ENCODE peak calls at places on chromosome 21, in six cellular contexts. K is RKO, B is AG08396, V is T follicular helper cell, E is adrenal gland, Z is HT1080. U is an unnamed sample.

GRCh38 chr21:43917515-43918384 is 52.7 kb downstream of the AGPAT3 start:
- DNase-seq in B (no peak), K (no peak), Z (no peak), E (no peak), V (no peak), U (no peak)

GRCh38 chr21:42028754-42029385 is 18.7 kb upstream of the ZBTB21 start:
- DNase-seq in E (no peak), V (no peak), Z (no peak), K (no peak), B (no peak), U (no peak)

GRCh38 chr21:36699026-36699545 is at the start of gene SIM2:
- DNase-seq in B (no peak), V (no peak), K (peak), E (peak), Z (peak), U (no peak)

GRCh38 chr21:42923553-42924432 is 1.6 kb downstream of the ERVH48-1 start:
- DNase-seq in K (peak), V (peak), E (peak), Z (peak), B (peak), U (peak)

GRCh38 chr21:46066843-46067331 is 31.0 kb upstream of the COL6A2 start:
- DNase-seq in V (no peak), B (peak), E (peak), Z (no peak), K (no peak), U (no peak)

GRCh38 chr21:41024341-41025056 is 143.5 kb upstream of the BACE2 start:
- DNase-seq in Z (no peak), B (no peak), K (no peak), V (no peak), E (peak), U (no peak)

GRCh38 chr21:42198949-42199348 is 20.0 kb upstream of the ABCG1 start:
- DNase-seq in E (peak), K (no peak), V (no peak), B (no peak), Z (no peak), U (no peak)

GRCh38 chr21:42532466-42533181 is 19.0 kb downstream of the SLC37A1 start:
- DNase-seq in B (peak), E (peak), V (no peak), K (no peak), Z (no peak), U (no peak)

GRCh38 chr21:45513003-45513706 is 29.1 kb downstream of the SLC19A1 start:
- DNase-seq in Z (no peak), V (no peak), B (no peak), K (no peak), E (no peak), U (peak)

GRCh38 chr21:44931501-44932365 is 8.1 kb upstream of the SLX9 start:
- DNase-seq in K (no peak), V (no peak), Z (no peak), B (no peak), E (no peak), U (no peak)

GRCh38 chr21:14766241-14766640 is 220.1 kb upstream of the SAMSN1 start:
- DNase-seq in E (no peak), K (no peak), Z (peak), V (no peak), B (no peak), U (no peak)

GRCh38 chr21:15986277-15986676 is 256.5 kb downstream of the USP25 start:
- DNase-seq in V (no peak), K (no peak), Z (no peak), E (peak), B (no peak), U (peak)

GRCh38 chr21:31731112-31731801 is 661 bp downstream of the SCAF4 start:
- DNase-seq in Z (no peak), V (peak), E (peak), K (peak), B (peak), U (no peak)

GRCh38 chr21:42505090-42505726 is 8.4 kb upstream of the SLC37A1 start:
- DNase-seq in V (no peak), Z (no peak), E (no peak), K (no peak), B (no peak), U (no peak)

GRCh38 chr21:26743524-26743923 is 101.7 kb downstream of the ADAMTS1 start:
- DNase-seq in V (no peak), Z (no peak), K (no peak), E (no peak), B (no peak), U (no peak)

GRCh38 chr21:21559285-21560045 is 561.3 kb downstream of the NCAM2 start:
- DNase-seq in Z (no peak), V (no peak), E (no peak), B (no peak), K (no peak), U (no peak)

GRCh38 chr21:45536301-45537081 is 5.7 kb downstream of the SLC19A1 start:
- DNase-seq in B (no peak), V (no peak), Z (no peak), E (peak), K (no peak), U (no peak)

GRCh38 chr21:39750670-39751069 is 5.7 kb downstream of the IGSF5 start:
- DNase-seq in B (no peak), Z (no peak), K (no peak), V (no peak), E (no peak), U (no peak)

GRCh38 chr21:39441502-39442475 is 3.8 kb downstream of the LCA5L start:
- DNase-seq in B (peak), Z (peak), E (peak), V (peak), K (peak), U (peak)

GRCh38 chr21:36783612-36784383 is 84.9 kb downstream of the SIM2 start:
- DNase-seq in V (no peak), K (peak), E (peak), B (peak), Z (peak), U (peak)

GRCh38 chr21:43609501-43610340 is 49.6 kb downstream of the HSF2BP start:
- DNase-seq in V (no peak), E (peak), Z (peak), K (no peak), B (no peak), U (peak)

GRCh38 chr21:42212261-42212660 is 6.7 kb upstream of the ABCG1 start:
- DNase-seq in B (no peak), K (no peak), V (no peak), E (no peak), Z (no peak), U (no peak)

U was measured in RCC 7860.